ENCODE peak calls at places on chromosomes 7 and 10, in seven cellular contexts. One of them, this sample, is unnamed.

GRCh38 chr7:16817536-16817935 is 12.7 kb upstream of the AGR2 start:
- DNase-seq in CD8-positive, alpha-beta T cell: no peak
- DNase-seq in mesendoderm: no peak
- DNase-seq in SK-MEL-5: peak
- DNase-seq in CD4-positive, alpha-beta T cell: no peak
- DNase-seq in KG1: no peak
- DNase-seq in naive thymus-derived CD4-positive, alpha-beta T cell: no peak
- DNase-seq in this sample: peak

GRCh38 chr7:74449809-74450397 is 3.8 kb upstream of the GTF2IRD1 start:
- DNase-seq in CD8-positive, alpha-beta T cell: peak
- DNase-seq in mesendoderm: peak
- DNase-seq in SK-MEL-5: peak
- DNase-seq in CD4-positive, alpha-beta T cell: peak
- DNase-seq in KG1: peak
- DNase-seq in naive thymus-derived CD4-positive, alpha-beta T cell: peak
- DNase-seq in this sample: peak

GRCh38 chr10:24374134-24374915 is 165.4 kb downstream of the KIAA1217 start:
- DNase-seq in CD8-positive, alpha-beta T cell: no peak
- DNase-seq in mesendoderm: no peak
- DNase-seq in SK-MEL-5: no peak
- DNase-seq in CD4-positive, alpha-beta T cell: no peak
- DNase-seq in KG1: no peak
- DNase-seq in naive thymus-derived CD4-positive, alpha-beta T cell: no peak
- DNase-seq in this sample: no peak

GRCh38 chr10:98236866-98237265 is 31.1 kb downstream of the LOXL4 start:
- DNase-seq in CD8-positive, alpha-beta T cell: no peak
- DNase-seq in mesendoderm: no peak
- DNase-seq in SK-MEL-5: no peak
- DNase-seq in CD4-positive, alpha-beta T cell: no peak
- DNase-seq in KG1: no peak
- DNase-seq in naive thymus-derived CD4-positive, alpha-beta T cell: no peak
- DNase-seq in this sample: no peak

GRCh38 chr7:7369134-7369533 is 166.5 kb downstream of the COL28A1 start:
- DNase-seq in CD8-positive, alpha-beta T cell: no peak
- DNase-seq in mesendoderm: no peak
- DNase-seq in SK-MEL-5: no peak
- DNase-seq in CD4-positive, alpha-beta T cell: no peak
- DNase-seq in KG1: no peak
- DNase-seq in naive thymus-derived CD4-positive, alpha-beta T cell: no peak
- DNase-seq in this sample: no peak

GRCh38 chr10:77180794-77181193 is 456.8 kb downstream of the KCNMA1 start:
- DNase-seq in CD8-positive, alpha-beta T cell: no peak
- DNase-seq in mesendoderm: no peak
- DNase-seq in SK-MEL-5: no peak
- DNase-seq in CD4-positive, alpha-beta T cell: no peak
- DNase-seq in KG1: no peak
- DNase-seq in naive thymus-derived CD4-positive, alpha-beta T cell: no peak
- DNase-seq in this sample: no peak

GRCh38 chr10:15469066-15469465 is 98.0 kb upstream of the FAM171A1 start:
- DNase-seq in CD8-positive, alpha-beta T cell: no peak
- DNase-seq in mesendoderm: no peak
- DNase-seq in SK-MEL-5: no peak
- DNase-seq in CD4-positive, alpha-beta T cell: no peak
- DNase-seq in KG1: no peak
- DNase-seq in naive thymus-derived CD4-positive, alpha-beta T cell: no peak
- DNase-seq in this sample: no peak

GRCh38 chr7:151115121-151115835 is 29.0 kb downstream of the AGAP3 start:
- DNase-seq in CD8-positive, alpha-beta T cell: no peak
- DNase-seq in mesendoderm: peak
- DNase-seq in SK-MEL-5: no peak
- DNase-seq in CD4-positive, alpha-beta T cell: no peak
- DNase-seq in KG1: no peak
- DNase-seq in naive thymus-derived CD4-positive, alpha-beta T cell: no peak
- DNase-seq in this sample: no peak

GRCh38 chr7:71566991-71567390 is 435.0 kb downstream of the GALNT17 start:
- DNase-seq in CD8-positive, alpha-beta T cell: no peak
- DNase-seq in mesendoderm: no peak
- DNase-seq in SK-MEL-5: no peak
- DNase-seq in CD4-positive, alpha-beta T cell: no peak
- DNase-seq in KG1: no peak
- DNase-seq in naive thymus-derived CD4-positive, alpha-beta T cell: no peak
- DNase-seq in this sample: no peak

GRCh38 chr10:103806376-103807320 is 48.7 kb downstream of the SH3PXD2A start:
- DNase-seq in CD8-positive, alpha-beta T cell: no peak
- DNase-seq in mesendoderm: no peak
- DNase-seq in SK-MEL-5: no peak
- DNase-seq in CD4-positive, alpha-beta T cell: no peak
- DNase-seq in KG1: no peak
- DNase-seq in naive thymus-derived CD4-positive, alpha-beta T cell: no peak
- DNase-seq in this sample: no peak

GRCh38 chr10:3499120-3499519 is 285.9 kb downstream of the KLF6 start:
- DNase-seq in CD8-positive, alpha-beta T cell: no peak
- DNase-seq in mesendoderm: peak
- DNase-seq in SK-MEL-5: no peak
- DNase-seq in CD4-positive, alpha-beta T cell: no peak
- DNase-seq in KG1: no peak
- DNase-seq in naive thymus-derived CD4-positive, alpha-beta T cell: no peak
- DNase-seq in this sample: no peak

GRCh38 chr10:112528235-112528634 is 81.2 kb downstream of the VTI1A start:
- DNase-seq in CD8-positive, alpha-beta T cell: no peak
- DNase-seq in mesendoderm: no peak
- DNase-seq in SK-MEL-5: no peak
- DNase-seq in CD4-positive, alpha-beta T cell: no peak
- DNase-seq in KG1: no peak
- DNase-seq in naive thymus-derived CD4-positive, alpha-beta T cell: no peak
- DNase-seq in this sample: no peak

GRCh38 chr10:130737622-130738021 is 573.9 kb downstream of the TCERG1L start:
- DNase-seq in CD8-positive, alpha-beta T cell: no peak
- DNase-seq in mesendoderm: peak
- DNase-seq in SK-MEL-5: no peak
- DNase-seq in CD4-positive, alpha-beta T cell: no peak
- DNase-seq in KG1: no peak
- DNase-seq in naive thymus-derived CD4-positive, alpha-beta T cell: no peak
- DNase-seq in this sample: peak

This sample was measured in COLO829.